ENCODE peak calls at places on chromosomes 1 and 21, in six cellular contexts. K is AG09319, Q is suprapubic skin, O is SK-N-SH, Y is foreskin fibroblast, P is progenitor cell of endocrine pancreas. E is an unnamed sample.

GRCh38 chr1:184665329-184665728 is 89.3 kb downstream of the EDEM3 start:
- DNase-seq in K (no peak), Q (no peak), O (no peak), Y (no peak), P (no peak), E (no peak)

GRCh38 chr1:150516616-150517015 is 1.1 kb downstream of the FALEC start:
- DNase-seq in K (no peak), Q (no peak), O (no peak), Y (no peak), P (no peak), E (no peak)

GRCh38 chr1:25563330-25564215 is 20.2 kb downstream of the LDLRAP1 start:
- DNase-seq in K (no peak), Q (no peak), O (no peak), Y (no peak), P (no peak), E (no peak)

GRCh38 chr1:223748773-223749733 is 36.7 kb downstream of the CAPN2 start:
- DNase-seq in K (no peak), Q (peak), O (peak), Y (peak), P (peak), E (peak)

GRCh38 chr21:33496345-33496744 is 4.8 kb upstream of the DNAJC28 start:
- DNase-seq in K (no peak), Q (no peak), O (no peak), Y (no peak), P (no peak), E (no peak)

GRCh38 chr1:156815307-156815826 is 1.3 kb downstream of the SH2D2A start:
- DNase-seq in K (peak), Q (no peak), O (peak), Y (peak), P (no peak), E (peak)

GRCh38 chr1:244319283-244320132 is 132.2 kb downstream of the ADSS2 start:
- DNase-seq in K (no peak), Q (no peak), O (no peak), Y (peak), P (no peak), E (no peak)

GRCh38 chr1:42743302-42744029 is 3.4 kb upstream of the CLDN19 start:
- DNase-seq in K (no peak), Q (peak), O (peak), Y (peak), P (no peak), E (no peak)

GRCh38 chr1:118986839-118987430 is 1.2 kb downstream of the TBX15 start:
- DNase-seq in K (no peak), Q (no peak), O (no peak), Y (peak), P (no peak), E (no peak)

DNA sequence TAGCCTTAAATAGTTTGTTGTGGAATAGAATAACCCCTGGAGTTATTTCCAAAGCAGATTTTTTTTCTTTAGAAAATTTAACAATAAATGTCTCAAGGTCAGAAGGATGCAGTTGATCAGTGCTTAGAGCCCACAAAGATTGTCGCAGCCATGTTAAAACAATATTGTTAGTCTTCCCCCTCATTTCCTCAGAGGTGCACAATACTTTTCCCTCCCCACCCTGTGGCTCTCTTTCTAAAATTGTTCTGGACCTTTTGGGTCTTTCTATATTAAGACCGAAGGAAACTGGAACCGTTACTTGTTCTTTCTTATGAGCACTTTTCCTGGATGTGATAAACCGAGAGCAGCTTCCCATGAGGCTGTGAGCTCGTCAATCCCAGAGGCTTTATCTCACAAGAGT is 333.7 kb downstream of the HLX start:
- DNase-seq in K (no peak), Q (no peak), O (no peak), Y (no peak), P (no peak), E (no peak)
- TF ChIP-seq CTCF in K (no peak), Q (no peak), O (no peak), Y (no peak), P (no peak), E (no peak)

GRCh38 chr1:145826030-145826429 is 2.0 kb downstream of the POLR3C start:
- DNase-seq in K (no peak), Q (no peak), O (no peak), Y (no peak), P (no peak), E (no peak)
- TF ChIP-seq CTCF in K (no peak), Q (no peak), O (peak), Y (no peak), P (no peak), E (no peak)

GRCh38 chr1:168842916-168843315 is 113.9 kb upstream of the DPT start:
- DNase-seq in K (no peak), Q (no peak), O (no peak), Y (no peak), P (no peak), E (no peak)
- TF ChIP-seq CTCF in K (no peak), Q (no peak), O (no peak), Y (no peak), P (no peak), E (no peak)

GRCh38 chr1:13996334-13996733 is 296.3 kb downstream of the PRDM2 start:
- DNase-seq in K (no peak), Q (no peak), O (no peak), Y (no peak), P (no peak), E (no peak)

GRCh38 chr1:13994386-13994785 is 294.4 kb downstream of the PRDM2 start:
- DNase-seq in K (no peak), Q (no peak), O (no peak), Y (no peak), P (no peak), E (no peak)

GRCh38 chr1:13990939-13991338 is 291.0 kb downstream of the PRDM2 start:
- DNase-seq in K (no peak), Q (no peak), O (no peak), Y (no peak), P (no peak), E (no peak)

DNA sequence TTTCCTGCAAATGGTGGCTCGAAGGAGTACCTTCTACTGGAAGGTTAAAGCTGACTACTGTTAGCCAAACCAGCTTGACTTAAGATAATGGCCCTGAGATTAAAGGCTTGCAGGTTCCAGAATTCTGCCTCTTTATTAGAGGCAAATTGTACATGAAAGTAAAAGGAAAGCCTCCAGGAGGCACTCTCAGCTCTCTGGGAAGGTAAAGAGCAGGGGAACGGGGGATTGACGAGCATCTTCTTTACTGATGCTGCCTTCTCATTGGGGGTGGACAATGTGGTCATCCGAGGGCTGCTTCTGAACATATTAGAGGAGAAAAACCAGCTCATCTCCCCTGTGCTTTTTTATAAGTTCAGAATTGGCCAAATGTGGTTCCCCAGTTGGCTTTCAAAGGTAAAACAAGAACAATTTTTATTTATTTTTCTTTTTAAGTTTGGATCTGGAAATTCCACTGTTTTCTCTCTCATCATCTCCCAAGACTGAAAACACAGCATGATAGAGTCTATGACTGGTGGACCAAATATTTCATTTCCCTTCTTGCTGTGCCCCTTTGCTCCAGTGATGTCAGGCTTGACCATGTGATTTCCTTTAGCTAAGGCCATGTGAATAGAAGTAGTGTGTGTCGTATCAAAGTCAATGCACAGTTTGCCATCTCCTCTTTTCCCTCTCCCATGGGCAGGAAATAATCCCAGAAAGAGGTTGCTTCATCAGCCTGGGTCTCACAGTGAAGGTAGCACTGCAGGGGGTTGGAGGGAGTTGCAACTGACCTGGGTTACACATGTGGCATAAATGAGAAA is 292.7 kb downstream of the PRDM2 start:
- DNase-seq in K (no peak), Q (no peak), O (no peak), Y (peak), P (no peak), E (no peak)
- TF ChIP-seq CTCF in K (no peak), Q (no peak), O (no peak), Y (no peak), P (no peak), E (no peak)

GRCh38 chr1:35642472-35642955 is 1.2 kb upstream of the PSMB2 start:
- DNase-seq in K (no peak), Q (no peak), O (no peak), Y (peak), P (no peak), E (no peak)
- TF ChIP-seq CTCF in K (no peak), Q (no peak), O (peak), Y (no peak), P (no peak), E (no peak)

GRCh38 chr21:42234464-42235241 is 15.7 kb downstream of the ABCG1 start:
- DNase-seq in K (no peak), Q (no peak), O (peak), Y (peak), P (peak), E (peak)
- TF ChIP-seq CTCF in K (no peak), Q (no peak), O (no peak), Y (no peak), P (no peak), E (no peak)

DNA sequence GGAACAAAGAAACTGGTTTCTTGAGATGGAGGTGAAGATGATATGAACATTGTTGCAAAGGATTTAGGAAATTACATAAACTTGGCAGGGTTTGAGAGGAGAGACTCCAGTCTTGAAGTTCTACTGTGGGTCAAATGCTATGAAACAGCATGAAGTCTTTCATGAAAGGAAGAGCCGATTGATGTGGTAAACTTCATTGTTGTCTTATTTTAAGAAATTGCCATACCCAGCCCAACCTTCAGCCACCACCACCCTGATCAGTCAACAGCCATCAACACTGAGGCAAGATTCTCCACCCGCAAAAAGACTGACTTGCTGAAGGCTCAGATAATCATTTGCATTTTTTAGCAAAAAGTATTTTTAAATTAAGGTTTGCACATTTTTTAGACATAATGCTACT is 52.1 kb downstream of the SIPA1L2 start:
- DNase-seq in K (no peak), Q (no peak), O (no peak), Y (no peak), P (no peak), E (no peak)
- TF ChIP-seq CTCF in K (no peak), Q (no peak), O (no peak), Y (no peak), P (no peak), E (no peak)

GRCh38 chr1:152533327-152533938 is 19.2 kb downstream of the CRCT1 start:
- DNase-seq in K (no peak), Q (no peak), O (peak), Y (no peak), P (no peak), E (peak)
- TF ChIP-seq CTCF in K (peak), Q (peak), O (peak), Y (peak), P (no peak), E (peak)

GRCh38 chr1:109075531-109076490 is at the start of gene TAF13:
- DNase-seq in K (peak), Q (peak), O (peak), Y (peak), P (peak), E (peak)
- TF ChIP-seq CTCF in K (peak), Q (peak), O (peak), Y (peak), P (no peak), E (no peak)

GRCh38 chr21:19322360-19322759 is 918.8 kb upstream of the TMPRSS15 start:
- DNase-seq in K (no peak), Q (no peak), O (no peak), Y (no peak), P (no peak), E (no peak)
- TF ChIP-seq CTCF in K (no peak), Q (no peak), O (peak), Y (no peak), P (peak), E (no peak)